ENCODE peak calls at places on chromosomes 13 and 19, in six cellular contexts. W is stimulated activated CD4-positive, alpha-beta T cell treated with anti-CD3 and anti-CD28 coated beads, Interleukin-2, amount 100 ng/mL, for 24 hours; U is tibial artery; R is anterior cingulate cortex; L is mammary epithelial cell; A is psoas muscle. G is an unnamed sample.

GRCh38 chr13:82800391-82800790 is 1081.9 kb downstream of the SLITRK1 start:
- DNase-seq in W (no peak), U (no peak), R (no peak), L (no peak), A (no peak), G (no peak)

GRCh38 chr13:86813198-86813597 is 858.0 kb upstream of the SLITRK5 start:
- DNase-seq in W (no peak), U (no peak), R (no peak), L (no peak), A (no peak), G (no peak)

GRCh38 chr19:40229484-40229883 is 3.0 kb upstream of the CCNP start:
- DNase-seq in W (no peak), U (no peak), R (no peak), L (no peak), A (no peak), G (no peak)

GRCh38 chr13:62643007-62643483 is 1227.4 kb upstream of the PCDH20 start:
- DNase-seq in W (no peak), U (no peak), R (no peak), L (peak), A (no peak), G (no peak)

GRCh38 chr19:46717716-46718143 is 816 bp upstream of the PRKD2 start:
- DNase-seq in W (no peak), U (no peak), R (no peak), L (no peak), A (no peak), G (no peak)

GRCh38 chr19:43883864-43884263 is 51.2 kb downstream of the ZNF45 start:
- DNase-seq in W (no peak), U (no peak), R (no peak), L (no peak), A (no peak), G (no peak)

GRCh38 chr19:4645718-4646117 is 6.4 kb downstream of the TNFAIP8L1 start:
- DNase-seq in W (no peak), U (no peak), R (no peak), L (no peak), A (no peak), G (no peak)

GRCh38 chr19:3725640-3726310 is 17.6 kb downstream of the TJP3 start:
- DNase-seq in W (no peak), U (no peak), R (no peak), L (no peak), A (no peak), G (no peak)

GRCh38 chr19:7619671-7620441 is 9.5 kb downstream of the XAB2 start:
- DNase-seq in W (no peak), U (no peak), R (no peak), L (no peak), A (peak), G (no peak)

GRCh38 chr13:86757236-86757978 is 913.8 kb upstream of the SLITRK5 start:
- DNase-seq in W (no peak), U (no peak), R (no peak), L (peak), A (no peak), G (no peak)

GRCh38 chr13:46575843-46576242 is 22.9 kb downstream of the LRCH1 start:
- DNase-seq in W (no peak), U (no peak), R (no peak), L (peak), A (no peak), G (no peak)

GRCh38 chr19:1690570-1691307 is 38.3 kb upstream of the TCF3 start:
- DNase-seq in W (peak), U (no peak), R (no peak), L (peak), A (no peak), G (no peak)

GRCh38 chr19:55600336-55601028 is 394 bp downstream of the ZNF524 start:
- DNase-seq in W (peak), U (no peak), R (peak), L (peak), A (no peak), G (peak)

GRCh38 chr19:13503570-13504235 is 2.6 kb downstream of the CACNA1A start:
- DNase-seq in W (no peak), U (no peak), R (no peak), L (no peak), A (no peak), G (no peak)

GRCh38 chr19:52778811-52779210 is 7.8 kb downstream of the ZNF600 start:
- DNase-seq in W (peak), U (no peak), R (no peak), L (no peak), A (no peak), G (no peak)

GRCh38 chr19:17755977-17756670 is 4.8 kb downstream of the FCHO1 start:
- DNase-seq in W (peak), U (no peak), R (peak), L (no peak), A (no peak), G (peak)

GRCh38 chr19:34468400-34468799 is 13.2 kb upstream of the WTIP start:
- DNase-seq in W (no peak), U (no peak), R (no peak), L (no peak), A (no peak), G (no peak)

GRCh38 chr13:59745395-59745788 is 418.3 kb downstream of the DIAPH3 start:
- DNase-seq in W (no peak), U (no peak), R (no peak), L (peak), A (no peak), G (no peak)

GRCh38 chr19:4503224-4504170 is 14.8 kb downstream of the PLIN4 start:
- DNase-seq in W (no peak), U (no peak), R (no peak), L (no peak), A (peak), G (no peak)

GRCh38 chr19:4521888-4522242 is 3.6 kb upstream of the PLIN4 start:
- DNase-seq in W (no peak), U (no peak), R (no peak), L (no peak), A (no peak), G (no peak)

GRCh38 chr13:40152904-40153303 is 497.4 kb downstream of the COG6 start:
- DNase-seq in W (no peak), U (no peak), R (no peak), L (no peak), A (no peak), G (no peak)

GRCh38 chr19:29941828-29942403 is at the start of gene URI1:
- DNase-seq in W (peak), U (peak), R (peak), L (peak), A (peak), G (peak)

GRCh38 chr19:42132030-42132628 is at the start of gene POU2F2:
- DNase-seq in W (peak), U (peak), R (no peak), L (no peak), A (peak), G (peak)

GRCh38 chr13:100269837-100270236 is 180.9 kb downstream of the PCCA start:
- DNase-seq in W (no peak), U (peak), R (peak), L (peak), A (peak), G (peak)

GRCh38 chr13:27997904-27998522 is 9.5 kb upstream of the URAD start:
- DNase-seq in W (no peak), U (no peak), R (no peak), L (peak), A (no peak), G (no peak)

GRCh38 chr19:14563989-14564650 is 7.7 kb downstream of the NDUFB7 start:
- DNase-seq in W (peak), U (no peak), R (no peak), L (peak), A (peak), G (no peak)

GRCh38 chr19:15014579-15014978 is 34.7 kb upstream of the CASP14 start:
- DNase-seq in W (no peak), U (no peak), R (no peak), L (no peak), A (no peak), G (no peak)

GRCh38 chr19:6276447-6276846 is 3.3 kb downstream of the MLLT1 start:
- DNase-seq in W (no peak), U (peak), R (no peak), L (no peak), A (peak), G (no peak)

GRCh38 chr13:99105160-99105559 is 95.5 kb upstream of the UBAC2 start:
- DNase-seq in W (no peak), U (no peak), R (no peak), L (no peak), A (no peak), G (no peak)